ENCODE peak calls at places on chromosome 13, in six cellular contexts. M, S, P, E, V and O are unnamed samples.

GRCh38 chr13:76533251-76533650 is 353.0 kb downstream of the KCTD12 start:
- DNase-seq in M (no peak), S (no peak), P (peak), E (no peak), V (no peak), O (no peak)

GRCh38 chr13:107650081-107650701 is 565.1 kb downstream of the LIG4 start:
- DNase-seq in M (no peak), S (no peak), P (peak), E (peak), V (peak), O (no peak)

GRCh38 chr13:111893607-111894443 is 173.1 kb upstream of the SOX1 start:
- DNase-seq in M (peak), S (no peak), P (no peak), E (peak), V (peak), O (no peak)

GRCh38 chr13:61612192-61612591 is 196.5 kb upstream of the PCDH20 start:
- DNase-seq in M (no peak), S (no peak), P (no peak), E (no peak), V (no peak), O (no peak)

GRCh38 chr13:33191425-33192221 is 93.9 kb downstream of the STARD13 start:
- DNase-seq in M (no peak), S (no peak), P (peak), E (no peak), V (no peak), O (no peak)

GRCh38 chr13:99225078-99225477 is 24.4 kb downstream of the UBAC2 start:
- DNase-seq in M (no peak), S (no peak), P (no peak), E (no peak), V (no peak), O (no peak)

GRCh38 chr13:21671793-21672680 is 1.2 kb downstream of the FGF9 start:
- DNase-seq in M (no peak), S (no peak), P (no peak), E (no peak), V (no peak), O (no peak)

GRCh38 chr13:44764334-44764733 is 188.2 kb upstream of the TSC22D1 start:
- DNase-seq in M (no peak), S (no peak), P (peak), E (no peak), V (peak), O (no peak)

GRCh38 chr13:77732287-77732686 is 34.8 kb downstream of the SLAIN1 start:
- DNase-seq in M (no peak), S (no peak), P (no peak), E (no peak), V (no peak), O (no peak)

GRCh38 chr13:111187879-111188643 is 73.0 kb downstream of the ARHGEF7 start:
- DNase-seq in M (no peak), S (no peak), P (peak), E (no peak), V (no peak), O (no peak)

GRCh38 chr13:36133950-36134349 is 2.8 kb upstream of the DCLK1 start:
- DNase-seq in M (no peak), S (no peak), P (no peak), E (peak), V (no peak), O (no peak)

GRCh38 chr13:36130168-36130541 is 1.0 kb downstream of the DCLK1 start:
- DNase-seq in M (no peak), S (no peak), P (no peak), E (no peak), V (no peak), O (no peak)

GRCh38 chr13:36131215-36131930 is at the start of gene DCLK1:
- DNase-seq in M (peak), S (no peak), P (peak), E (peak), V (no peak), O (no peak)

GRCh38 chr13:36130542-36131214 is 504 bp downstream of the DCLK1 start:
- DNase-seq in M (no peak), S (no peak), P (no peak), E (peak), V (no peak), O (no peak)

DNA sequence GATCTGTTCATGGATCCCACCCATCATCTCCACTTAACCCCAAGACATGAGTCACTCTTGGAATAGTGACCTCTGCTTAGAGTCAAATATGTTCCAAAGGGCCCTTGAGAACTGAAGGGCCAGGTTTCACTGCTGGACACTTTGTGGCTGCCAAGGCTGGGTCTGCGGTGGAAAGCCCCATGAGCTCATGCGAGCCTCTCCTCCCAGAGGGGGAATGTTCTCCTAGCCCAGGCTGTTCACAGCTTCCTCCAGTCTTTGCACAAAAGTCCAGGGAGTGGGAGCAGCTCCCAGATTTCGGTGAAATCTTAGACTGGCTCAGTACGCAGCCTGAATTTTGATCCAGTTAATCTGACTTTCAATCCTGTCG is 732 bp upstream of the DCLK1 start:
- DNase-seq in M (no peak), S (no peak), P (peak), E (no peak), V (no peak), O (no peak)
- H3K4me3 ChIP-seq in M (no peak), S (no peak), P (no peak), E (no peak), V (no peak), O (no peak)

GRCh38 chr13:113220877-113221276 is 11.5 kb downstream of the CUL4A start:
- DNase-seq in M (no peak), S (no peak), P (peak), E (no peak), V (no peak), O (no peak)
- TF ChIP-seq CTCF in M (no peak), S (peak), P (peak), E (peak), V (no peak), O (no peak)

DNA sequence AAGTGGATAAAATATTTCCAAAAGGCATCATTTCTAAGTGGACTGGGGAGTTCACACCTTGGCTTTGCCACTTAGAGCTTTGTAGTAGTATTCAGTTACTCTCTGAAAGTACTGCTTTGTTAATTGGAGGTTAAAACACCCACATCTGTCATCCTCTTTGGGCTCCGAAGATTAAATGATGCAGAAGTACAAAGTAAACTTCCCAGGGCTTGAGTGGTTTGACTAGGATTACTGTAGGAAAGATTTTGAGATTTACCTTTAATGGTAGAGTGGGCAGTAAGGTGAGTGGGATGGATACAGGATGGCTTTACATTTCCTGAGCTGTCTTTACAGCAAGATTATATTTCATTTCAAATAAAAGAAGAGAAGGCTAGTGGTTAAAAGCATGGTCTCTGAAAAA is 42.4 kb downstream of the WASF3 start:
- DNase-seq in M (no peak), S (no peak), P (no peak), E (no peak), V (no peak), O (no peak)
- H3K4me3 ChIP-seq in M (no peak), S (no peak), P (no peak), E (no peak), V (no peak), O (no peak)

DNA sequence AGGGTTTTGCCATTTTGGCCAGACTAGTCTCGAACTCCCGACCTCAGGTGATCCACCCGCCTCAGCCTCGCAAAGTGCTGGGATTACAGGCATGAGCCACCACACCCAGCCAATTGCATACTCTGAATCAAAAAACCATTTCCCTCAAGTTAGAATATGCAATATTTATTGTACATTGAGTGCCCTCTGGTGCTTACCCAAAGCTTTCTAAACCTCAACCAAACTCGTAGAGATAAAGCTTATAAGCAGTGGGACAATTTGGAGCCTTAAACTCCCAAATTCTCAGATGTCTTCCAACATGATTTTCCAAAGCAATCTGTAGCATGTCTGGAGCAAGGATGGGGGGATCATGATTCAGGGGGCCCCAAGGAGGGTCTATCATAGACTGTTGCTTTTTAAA is 22.4 kb downstream of the RFXAP start:
- DNase-seq in M (no peak), S (no peak), P (peak), E (peak), V (no peak), O (no peak)
- TF ChIP-seq CTCF in M (no peak), S (no peak), P (peak), E (peak), V (no peak), O (peak)